ENCODE peak calls at places on chromosomes 7 and 10, in seven cellular contexts. One of them, this sample, is unnamed. For H3K4me1, the result is how much of the 10 kb centered on the place peaks cover.

GRCh38 chr7:47197508-47197907 is 384.4 kb downstream of the TNS3 start:
- DNase-seq in heart right ventricle: no peak
- DNase-seq in Peyer's patch: no peak
- DNase-seq in adipocyte: no peak
- DNase-seq in HCT116: no peak
- DNase-seq in CD8-positive, alpha-beta T cell: no peak
- DNase-seq in esophagus squamous epithelium: no peak
- DNase-seq in this sample: no peak

GRCh38 chr10:106043833-106044232 is 1120.7 kb downstream of the SORCS1 start:
- DNase-seq in heart right ventricle: no peak
- DNase-seq in Peyer's patch: no peak
- DNase-seq in adipocyte: no peak
- DNase-seq in HCT116: no peak
- DNase-seq in CD8-positive, alpha-beta T cell: no peak
- DNase-seq in esophagus squamous epithelium: no peak
- DNase-seq in this sample: no peak

GRCh38 chr7:102101111-102101551 is 185.5 kb upstream of the SH2B2 start:
- DNase-seq in heart right ventricle: no peak
- DNase-seq in Peyer's patch: no peak
- DNase-seq in adipocyte: no peak
- DNase-seq in HCT116: no peak
- DNase-seq in CD8-positive, alpha-beta T cell: no peak
- DNase-seq in esophagus squamous epithelium: no peak
- DNase-seq in this sample: no peak

GRCh38 chr10:68560916-68561691 is 967 bp downstream of the TET1 start:
- DNase-seq in heart right ventricle: peak
- DNase-seq in Peyer's patch: peak
- DNase-seq in adipocyte: peak
- DNase-seq in HCT116: no peak
- DNase-seq in CD8-positive, alpha-beta T cell: no peak
- DNase-seq in esophagus squamous epithelium: no peak
- DNase-seq in this sample: peak

GRCh38 chr7:64300641-64301405 is 12.9 kb upstream of the ZNF736 start:
- DNase-seq in heart right ventricle: no peak
- DNase-seq in Peyer's patch: no peak
- DNase-seq in adipocyte: no peak
- DNase-seq in HCT116: no peak
- DNase-seq in CD8-positive, alpha-beta T cell: no peak
- DNase-seq in esophagus squamous epithelium: no peak
- DNase-seq in this sample: no peak

GRCh38 chr10:6406220-6407033 is 173.6 kb downstream of the PRKCQ start:
- DNase-seq in heart right ventricle: no peak
- DNase-seq in Peyer's patch: no peak
- DNase-seq in adipocyte: peak
- DNase-seq in HCT116: peak
- DNase-seq in CD8-positive, alpha-beta T cell: no peak
- DNase-seq in esophagus squamous epithelium: no peak
- DNase-seq in this sample: no peak

GRCh38 chr7:40836218-40836617 is 701.4 kb downstream of the SUGCT start:
- DNase-seq in heart right ventricle: no peak
- DNase-seq in Peyer's patch: no peak
- DNase-seq in adipocyte: no peak
- DNase-seq in HCT116: no peak
- DNase-seq in CD8-positive, alpha-beta T cell: no peak
- DNase-seq in esophagus squamous epithelium: no peak
- DNase-seq in this sample: no peak

GRCh38 chr7:133614251-133614650 is 361.4 kb downstream of the EXOC4 start:
- DNase-seq in heart right ventricle: no peak
- DNase-seq in Peyer's patch: no peak
- DNase-seq in adipocyte: no peak
- DNase-seq in HCT116: no peak
- DNase-seq in CD8-positive, alpha-beta T cell: no peak
- DNase-seq in esophagus squamous epithelium: no peak
- DNase-seq in this sample: no peak

GRCh38 chr7:40324889-40325288 is 190.1 kb downstream of the SUGCT start:
- DNase-seq in heart right ventricle: no peak
- DNase-seq in Peyer's patch: no peak
- DNase-seq in adipocyte: peak
- DNase-seq in HCT116: no peak
- DNase-seq in CD8-positive, alpha-beta T cell: no peak
- DNase-seq in esophagus squamous epithelium: no peak
- DNase-seq in this sample: no peak

GRCh38 chr10:6642881-6643280 is 62.8 kb upstream of the PRKCQ start:
- DNase-seq in heart right ventricle: no peak
- DNase-seq in Peyer's patch: no peak
- DNase-seq in adipocyte: no peak
- DNase-seq in HCT116: no peak
- DNase-seq in CD8-positive, alpha-beta T cell: no peak
- DNase-seq in esophagus squamous epithelium: no peak
- DNase-seq in this sample: no peak

GRCh38 chr7:131007439-131008330 is 273.7 kb upstream of the KLF14 start:
- DNase-seq in heart right ventricle: peak
- DNase-seq in Peyer's patch: peak
- DNase-seq in adipocyte: peak
- DNase-seq in HCT116: peak
- DNase-seq in CD8-positive, alpha-beta T cell: peak
- DNase-seq in esophagus squamous epithelium: no peak
- DNase-seq in this sample: peak

GRCh38 chr10:34539533-34540315 is 275.4 kb downstream of the PARD3 start:
- DNase-seq in heart right ventricle: peak
- DNase-seq in Peyer's patch: no peak
- DNase-seq in adipocyte: peak
- DNase-seq in HCT116: no peak
- DNase-seq in CD8-positive, alpha-beta T cell: no peak
- DNase-seq in esophagus squamous epithelium: no peak
- DNase-seq in this sample: no peak

GRCh38 chr10:122475581-122475980 is 14.2 kb downstream of the HTRA1 start:
- DNase-seq in heart right ventricle: no peak
- DNase-seq in Peyer's patch: no peak
- DNase-seq in adipocyte: no peak
- DNase-seq in HCT116: no peak
- DNase-seq in CD8-positive, alpha-beta T cell: no peak
- DNase-seq in esophagus squamous epithelium: no peak
- DNase-seq in this sample: no peak

GRCh38 chr7:155198901-155199845 is 98.5 kb upstream of the INSIG1 start:
- DNase-seq in heart right ventricle: no peak
- DNase-seq in Peyer's patch: no peak
- DNase-seq in adipocyte: no peak
- DNase-seq in HCT116: no peak
- DNase-seq in CD8-positive, alpha-beta T cell: no peak
- DNase-seq in esophagus squamous epithelium: no peak
- DNase-seq in this sample: no peak

GRCh38 chr7:29197916-29198315 is 3.3 kb downstream of the CHN2 start:
- DNase-seq in heart right ventricle: no peak
- DNase-seq in Peyer's patch: no peak
- DNase-seq in adipocyte: no peak
- DNase-seq in HCT116: no peak
- DNase-seq in CD8-positive, alpha-beta T cell: no peak
- DNase-seq in esophagus squamous epithelium: no peak
- DNase-seq in this sample: no peak

GRCh38 chr7:92403760-92404074 is 43.6 kb upstream of the GATAD1 start:
- DNase-seq in heart right ventricle: no peak
- DNase-seq in Peyer's patch: no peak
- DNase-seq in adipocyte: no peak
- DNase-seq in HCT116: no peak
- DNase-seq in CD8-positive, alpha-beta T cell: no peak
- DNase-seq in esophagus squamous epithelium: no peak
- DNase-seq in this sample: no peak

GRCh38 chr7:8259586-8260222 is 2.3 kb downstream of the ICA1 start:
- DNase-seq in heart right ventricle: no peak
- DNase-seq in Peyer's patch: no peak
- DNase-seq in adipocyte: no peak
- DNase-seq in HCT116: no peak
- DNase-seq in CD8-positive, alpha-beta T cell: no peak
- DNase-seq in esophagus squamous epithelium: no peak
- DNase-seq in this sample: no peak

GRCh38 chr10:114393482-114393881 is 10.8 kb downstream of the AFAP1L2 start:
- DNase-seq in heart right ventricle: no peak
- DNase-seq in Peyer's patch: no peak
- DNase-seq in adipocyte: no peak
- DNase-seq in HCT116: no peak
- DNase-seq in CD8-positive, alpha-beta T cell: no peak
- DNase-seq in esophagus squamous epithelium: no peak
- DNase-seq in this sample: peak

GRCh38 chr10:58157076-58157766 is 110.5 kb downstream of the IPMK start:
- DNase-seq in heart right ventricle: no peak
- DNase-seq in Peyer's patch: no peak
- DNase-seq in adipocyte: peak
- DNase-seq in HCT116: no peak
- DNase-seq in CD8-positive, alpha-beta T cell: no peak
- DNase-seq in esophagus squamous epithelium: peak
- DNase-seq in this sample: peak

GRCh38 chr7:139317954-139318505 is 23.1 kb upstream of the FMC1 start:
- DNase-seq in heart right ventricle: no peak
- DNase-seq in Peyer's patch: no peak
- DNase-seq in adipocyte: no peak
- DNase-seq in HCT116: no peak
- DNase-seq in CD8-positive, alpha-beta T cell: no peak
- DNase-seq in esophagus squamous epithelium: no peak
- DNase-seq in this sample: no peak

GRCh38 chr10:113563306-113564088 is 10.6 kb downstream of the HABP2 start:
- DNase-seq in heart right ventricle: peak
- DNase-seq in Peyer's patch: peak
- DNase-seq in adipocyte: peak
- DNase-seq in HCT116: peak
- DNase-seq in CD8-positive, alpha-beta T cell: peak
- DNase-seq in esophagus squamous epithelium: no peak
- DNase-seq in this sample: peak

GRCh38 chr7:20458483-20458882 is 127.8 kb downstream of the ITGB8 start:
- DNase-seq in heart right ventricle: no peak
- DNase-seq in Peyer's patch: no peak
- DNase-seq in adipocyte: peak
- DNase-seq in HCT116: no peak
- DNase-seq in CD8-positive, alpha-beta T cell: no peak
- DNase-seq in esophagus squamous epithelium: no peak
- DNase-seq in this sample: no peak

GRCh38 chr7:93232673-93233018 is 480 bp downstream of the VPS50 start:
- DNase-seq in heart right ventricle: no peak
- DNase-seq in Peyer's patch: no peak
- DNase-seq in adipocyte: peak
- DNase-seq in HCT116: no peak
- DNase-seq in CD8-positive, alpha-beta T cell: no peak
- DNase-seq in esophagus squamous epithelium: no peak
- DNase-seq in this sample: no peak

GRCh38 chr7:132065193-132065972 is 509.0 kb upstream of the PODXL start:
- DNase-seq in heart right ventricle: peak
- DNase-seq in Peyer's patch: no peak
- DNase-seq in adipocyte: peak
- DNase-seq in HCT116: peak
- DNase-seq in CD8-positive, alpha-beta T cell: no peak
- DNase-seq in esophagus squamous epithelium: no peak
- DNase-seq in this sample: peak

GRCh38 chr10:80204193-80204714 is 1.1 kb downstream of the ANXA11 start:
- DNase-seq in heart right ventricle: no peak
- DNase-seq in Peyer's patch: peak
- DNase-seq in adipocyte: peak
- DNase-seq in HCT116: no peak
- DNase-seq in CD8-positive, alpha-beta T cell: no peak
- DNase-seq in esophagus squamous epithelium: no peak
- DNase-seq in this sample: no peak

GRCh38 chr10:28940158-28940888 is 263.0 kb downstream of the BAMBI start:
- DNase-seq in heart right ventricle: no peak
- DNase-seq in Peyer's patch: no peak
- DNase-seq in adipocyte: no peak
- DNase-seq in HCT116: no peak
- DNase-seq in CD8-positive, alpha-beta T cell: no peak
- DNase-seq in esophagus squamous epithelium: no peak
- DNase-seq in this sample: peak
- H3K4me1 ChIP-seq in heart right ventricle: under half
- H3K4me1 ChIP-seq in Peyer's patch: under half
- H3K4me1 ChIP-seq in adipocyte: under half
- H3K4me1 ChIP-seq in HCT116: under half
- H3K4me1 ChIP-seq in CD8-positive, alpha-beta T cell: under half
- H3K4me1 ChIP-seq in esophagus squamous epithelium: under half
- H3K4me1 ChIP-seq in this sample: under half

GRCh38 chr10:15254808-15255655 is 86.5 kb upstream of the NMT2 start:
- DNase-seq in heart right ventricle: peak
- DNase-seq in Peyer's patch: no peak
- DNase-seq in adipocyte: no peak
- DNase-seq in HCT116: no peak
- DNase-seq in CD8-positive, alpha-beta T cell: peak
- DNase-seq in esophagus squamous epithelium: no peak
- DNase-seq in this sample: no peak
- H3K4me3 ChIP-seq in heart right ventricle: peak
- H3K4me3 ChIP-seq in Peyer's patch: peak
- H3K4me3 ChIP-seq in adipocyte: no peak
- H3K4me3 ChIP-seq in HCT116: no peak
- H3K4me3 ChIP-seq in CD8-positive, alpha-beta T cell: peak
- H3K4me3 ChIP-seq in esophagus squamous epithelium: peak
- H3K4me3 ChIP-seq in this sample: no peak

GRCh38 chr10:15335500-15335899 is 35.6 kb downstream of the FAM171A1 start:
- DNase-seq in heart right ventricle: no peak
- DNase-seq in Peyer's patch: no peak
- DNase-seq in adipocyte: no peak
- DNase-seq in HCT116: no peak
- DNase-seq in CD8-positive, alpha-beta T cell: no peak
- DNase-seq in esophagus squamous epithelium: no peak
- DNase-seq in this sample: no peak

GRCh38 chr10:15341502-15342128 is 29.5 kb downstream of the FAM171A1 start:
- DNase-seq in heart right ventricle: no peak
- DNase-seq in Peyer's patch: no peak
- DNase-seq in adipocyte: no peak
- DNase-seq in HCT116: no peak
- DNase-seq in CD8-positive, alpha-beta T cell: no peak
- DNase-seq in esophagus squamous epithelium: no peak
- DNase-seq in this sample: no peak

GRCh38 chr10:15344256-15344875 is 26.7 kb downstream of the FAM171A1 start:
- DNase-seq in heart right ventricle: no peak
- DNase-seq in Peyer's patch: no peak
- DNase-seq in adipocyte: no peak
- DNase-seq in HCT116: no peak
- DNase-seq in CD8-positive, alpha-beta T cell: no peak
- DNase-seq in esophagus squamous epithelium: no peak
- DNase-seq in this sample: no peak

GRCh38 chr10:15342970-15343369 is 28.1 kb downstream of the FAM171A1 start:
- DNase-seq in heart right ventricle: no peak
- DNase-seq in Peyer's patch: no peak
- DNase-seq in adipocyte: no peak
- DNase-seq in HCT116: no peak
- DNase-seq in CD8-positive, alpha-beta T cell: no peak
- DNase-seq in esophagus squamous epithelium: no peak
- DNase-seq in this sample: no peak

DNA sequence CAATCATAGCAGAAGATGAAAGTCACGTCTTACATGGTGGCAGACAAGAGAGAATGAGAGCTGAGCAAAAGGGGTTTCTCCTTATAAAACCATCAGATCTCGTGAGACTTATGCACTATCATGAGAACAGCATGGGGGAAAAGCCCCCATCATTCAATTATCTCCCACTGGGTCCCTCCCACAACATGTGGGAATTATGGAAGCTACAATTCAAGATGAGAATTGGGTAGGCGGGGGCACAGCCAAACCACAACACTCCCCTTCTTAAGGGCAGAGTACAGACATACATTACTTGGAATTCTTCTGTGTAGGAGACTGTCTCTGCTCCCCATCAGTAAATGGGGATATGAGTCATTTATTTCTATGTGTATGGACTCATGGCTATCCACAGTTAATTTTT is 31.2 kb downstream of the FAM171A1 start:
- DNase-seq in heart right ventricle: no peak
- DNase-seq in Peyer's patch: no peak
- DNase-seq in adipocyte: no peak
- DNase-seq in HCT116: no peak
- DNase-seq in CD8-positive, alpha-beta T cell: no peak
- DNase-seq in esophagus squamous epithelium: no peak
- DNase-seq in this sample: no peak
- H3K4me1 ChIP-seq in heart right ventricle: under half
- H3K4me1 ChIP-seq in Peyer's patch: under half
- H3K4me1 ChIP-seq in adipocyte: under half
- H3K4me1 ChIP-seq in HCT116: under half
- H3K4me1 ChIP-seq in CD8-positive, alpha-beta T cell: under half
- H3K4me1 ChIP-seq in esophagus squamous epithelium: under half
- H3K4me1 ChIP-seq in this sample: under half

GRCh38 chr7:114922652-114923402 is 933 bp downstream of the MDFIC start:
- DNase-seq in heart right ventricle: peak
- DNase-seq in Peyer's patch: peak
- DNase-seq in adipocyte: peak
- DNase-seq in HCT116: no peak
- DNase-seq in CD8-positive, alpha-beta T cell: peak
- DNase-seq in esophagus squamous epithelium: no peak
- DNase-seq in this sample: peak
- H3K4me3 ChIP-seq in heart right ventricle: peak
- H3K4me3 ChIP-seq in Peyer's patch: peak
- H3K4me3 ChIP-seq in adipocyte: peak
- H3K4me3 ChIP-seq in HCT116: peak
- H3K4me3 ChIP-seq in CD8-positive, alpha-beta T cell: peak
- H3K4me3 ChIP-seq in esophagus squamous epithelium: peak
- H3K4me3 ChIP-seq in this sample: peak

This sample was measured in SJCRH30.